ENCODE peak calls at places on chromosomes 13 and 19, in ten cellular contexts. One of them, this sample, is unnamed.

GRCh38 chr19:10748924-10749434 is 31.1 kb downstream of the DNM2 start:
- DNase-seq in HL-60: no peak
- DNase-seq in neural crest cell: no peak
- DNase-seq in lower lobe of right lung: peak; percentile 79
- DNase-seq in ascending aorta: no peak
- DNase-seq in mucosa of descending colon: peak; percentile 86
- DNase-seq in A549: peak; percentile 51
- DNase-seq in astrocyte: peak; percentile 22
- DNase-seq in foreskin fibroblast: no peak
- DNase-seq in astrocyte of the spinal cord: no peak
- DNase-seq in this sample: peak; percentile 85

GRCh38 chr19:7230826-7231225 is 63.4 kb downstream of the INSR start:
- DNase-seq in HL-60: no peak
- DNase-seq in neural crest cell: no peak
- DNase-seq in lower lobe of right lung: no peak
- DNase-seq in ascending aorta: no peak
- DNase-seq in mucosa of descending colon: no peak
- DNase-seq in A549: no peak
- DNase-seq in astrocyte: no peak
- DNase-seq in foreskin fibroblast: no peak
- DNase-seq in astrocyte of the spinal cord: no peak
- DNase-seq in this sample: no peak

GRCh38 chr13:106468207-106468606 is 67.3 kb downstream of the EFNB2 start:
- DNase-seq in HL-60: no peak
- DNase-seq in neural crest cell: no peak
- DNase-seq in lower lobe of right lung: no peak
- DNase-seq in ascending aorta: no peak
- DNase-seq in mucosa of descending colon: no peak
- DNase-seq in A549: no peak
- DNase-seq in astrocyte: no peak
- DNase-seq in foreskin fibroblast: no peak
- DNase-seq in astrocyte of the spinal cord: no peak
- DNase-seq in this sample: no peak

GRCh38 chr13:99258946-99259345 is 767 bp upstream of the GPR18 start:
- DNase-seq in HL-60: no peak
- DNase-seq in neural crest cell: no peak
- DNase-seq in lower lobe of right lung: no peak
- DNase-seq in ascending aorta: no peak
- DNase-seq in mucosa of descending colon: no peak
- DNase-seq in A549: no peak
- DNase-seq in astrocyte: no peak
- DNase-seq in foreskin fibroblast: no peak
- DNase-seq in astrocyte of the spinal cord: no peak
- DNase-seq in this sample: no peak

GRCh38 chr19:49057636-49058234 is at the start of gene CGB7:
- DNase-seq in HL-60: no peak
- DNase-seq in neural crest cell: peak; percentile 68
- DNase-seq in lower lobe of right lung: peak; percentile 84
- DNase-seq in ascending aorta: no peak
- DNase-seq in mucosa of descending colon: peak; percentile 86
- DNase-seq in A549: peak; percentile 77
- DNase-seq in astrocyte: peak; percentile 35
- DNase-seq in foreskin fibroblast: peak; percentile 44
- DNase-seq in astrocyte of the spinal cord: peak; percentile 59
- DNase-seq in this sample: peak; percentile 87

GRCh38 chr13:24713022-24713421 is 32.8 kb downstream of the ATP12A start:
- DNase-seq in HL-60: no peak
- DNase-seq in neural crest cell: no peak
- DNase-seq in lower lobe of right lung: no peak
- DNase-seq in ascending aorta: no peak
- DNase-seq in mucosa of descending colon: no peak
- DNase-seq in A549: no peak
- DNase-seq in astrocyte: peak; percentile 14
- DNase-seq in foreskin fibroblast: no peak
- DNase-seq in astrocyte of the spinal cord: no peak
- DNase-seq in this sample: no peak

GRCh38 chr19:43820098-43820860 is 6.8 kb upstream of the ZNF283 start:
- DNase-seq in HL-60: no peak
- DNase-seq in neural crest cell: no peak
- DNase-seq in lower lobe of right lung: peak; percentile 60
- DNase-seq in ascending aorta: no peak
- DNase-seq in mucosa of descending colon: peak; percentile 31
- DNase-seq in A549: peak; percentile 35
- DNase-seq in astrocyte: peak; percentile 35
- DNase-seq in foreskin fibroblast: peak; percentile 47
- DNase-seq in astrocyte of the spinal cord: peak; percentile 39
- DNase-seq in this sample: peak; percentile 73

GRCh38 chr13:26872444-26873173 is 112.0 kb upstream of the GPR12 start:
- DNase-seq in HL-60: peak; percentile 64
- DNase-seq in neural crest cell: peak; percentile 77
- DNase-seq in lower lobe of right lung: peak; percentile 53
- DNase-seq in ascending aorta: no peak
- DNase-seq in mucosa of descending colon: peak; percentile 65
- DNase-seq in A549: peak; percentile 8
- DNase-seq in astrocyte: no peak
- DNase-seq in foreskin fibroblast: peak; percentile 9
- DNase-seq in astrocyte of the spinal cord: no peak
- DNase-seq in this sample: peak; percentile 54

GRCh38 chr19:7888145-7888825 is at the start of gene LRRC8E:
- DNase-seq in HL-60: no peak
- DNase-seq in neural crest cell: peak; percentile 46
- DNase-seq in lower lobe of right lung: peak; percentile 79
- DNase-seq in ascending aorta: no peak
- DNase-seq in mucosa of descending colon: peak; percentile 70
- DNase-seq in A549: peak; percentile 62
- DNase-seq in astrocyte: peak; percentile 49
- DNase-seq in foreskin fibroblast: peak; percentile 58
- DNase-seq in astrocyte of the spinal cord: peak; percentile 67
- DNase-seq in this sample: peak; percentile 87

GRCh38 chr13:107421028-107421427 is 794.3 kb downstream of the LIG4 start:
- DNase-seq in HL-60: no peak
- DNase-seq in neural crest cell: no peak
- DNase-seq in lower lobe of right lung: no peak
- DNase-seq in ascending aorta: no peak
- DNase-seq in mucosa of descending colon: no peak
- DNase-seq in A549: no peak
- DNase-seq in astrocyte: peak; percentile 67
- DNase-seq in foreskin fibroblast: no peak
- DNase-seq in astrocyte of the spinal cord: peak; percentile 48
- DNase-seq in this sample: no peak

GRCh38 chr13:20270163-20270865 is 38.2 kb upstream of the GJB6 start:
- DNase-seq in HL-60: no peak
- DNase-seq in neural crest cell: no peak
- DNase-seq in lower lobe of right lung: no peak
- DNase-seq in ascending aorta: no peak
- DNase-seq in mucosa of descending colon: no peak
- DNase-seq in A549: no peak
- DNase-seq in astrocyte: peak; percentile 37
- DNase-seq in foreskin fibroblast: no peak
- DNase-seq in astrocyte of the spinal cord: peak; percentile 15
- DNase-seq in this sample: no peak

GRCh38 chr13:108195146-108195545 is 20.2 kb downstream of the LIG4 start:
- DNase-seq in HL-60: no peak
- DNase-seq in neural crest cell: no peak
- DNase-seq in lower lobe of right lung: no peak
- DNase-seq in ascending aorta: no peak
- DNase-seq in mucosa of descending colon: no peak
- DNase-seq in A549: no peak
- DNase-seq in astrocyte: peak; percentile 29
- DNase-seq in foreskin fibroblast: no peak
- DNase-seq in astrocyte of the spinal cord: no peak
- DNase-seq in this sample: no peak

GRCh38 chr13:41013834-41014233 is 5.3 kb downstream of the ELF1 start:
- DNase-seq in HL-60: no peak
- DNase-seq in neural crest cell: no peak
- DNase-seq in lower lobe of right lung: no peak
- DNase-seq in ascending aorta: no peak
- DNase-seq in mucosa of descending colon: no peak
- DNase-seq in A549: no peak
- DNase-seq in astrocyte: no peak
- DNase-seq in foreskin fibroblast: no peak
- DNase-seq in astrocyte of the spinal cord: no peak
- DNase-seq in this sample: no peak

GRCh38 chr13:110306340-110306959 is 507 bp downstream of the COL4A1 start:
- DNase-seq in HL-60: no peak
- DNase-seq in neural crest cell: peak; percentile 18
- DNase-seq in lower lobe of right lung: no peak
- DNase-seq in ascending aorta: no peak
- DNase-seq in mucosa of descending colon: no peak
- DNase-seq in A549: no peak
- DNase-seq in astrocyte: no peak
- DNase-seq in foreskin fibroblast: no peak
- DNase-seq in astrocyte of the spinal cord: no peak
- DNase-seq in this sample: no peak

DNA sequence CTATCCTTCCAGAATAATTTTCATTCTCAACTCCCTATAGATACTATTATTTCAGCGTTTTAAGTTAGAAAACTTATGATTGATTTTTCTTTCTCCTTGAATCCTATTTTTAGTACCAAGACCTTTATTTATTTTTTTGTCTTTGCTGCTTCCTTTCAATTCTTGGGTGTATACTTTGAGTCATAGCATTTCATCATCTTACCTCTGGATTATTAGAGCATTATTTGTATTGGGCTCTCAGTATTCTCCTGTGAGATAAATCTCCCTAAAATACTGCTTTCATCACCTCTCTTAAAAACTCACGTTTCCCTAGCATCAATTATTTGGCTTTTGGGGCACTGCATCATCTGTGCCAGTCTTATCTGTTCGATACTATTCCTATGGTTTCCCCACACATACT is 222.8 kb downstream of the POSTN start:
- DNase-seq in HL-60: no peak
- DNase-seq in neural crest cell: no peak
- DNase-seq in lower lobe of right lung: no peak
- DNase-seq in ascending aorta: no peak
- DNase-seq in mucosa of descending colon: no peak
- DNase-seq in A549: no peak
- DNase-seq in astrocyte: no peak
- DNase-seq in foreskin fibroblast: no peak
- DNase-seq in astrocyte of the spinal cord: peak; percentile 10
- DNase-seq in this sample: no peak
- TF ChIP-seq CTCF in HL-60: no peak
- TF ChIP-seq CTCF in neural crest cell: no peak
- TF ChIP-seq CTCF in lower lobe of right lung: no peak
- TF ChIP-seq CTCF in ascending aorta: no peak
- TF ChIP-seq CTCF in mucosa of descending colon: no peak
- TF ChIP-seq CTCF in A549: no peak
- TF ChIP-seq CTCF in astrocyte: no peak
- TF ChIP-seq CTCF in foreskin fibroblast: no peak
- TF ChIP-seq CTCF in astrocyte of the spinal cord: no peak
- TF ChIP-seq CTCF in this sample: no peak

DNA sequence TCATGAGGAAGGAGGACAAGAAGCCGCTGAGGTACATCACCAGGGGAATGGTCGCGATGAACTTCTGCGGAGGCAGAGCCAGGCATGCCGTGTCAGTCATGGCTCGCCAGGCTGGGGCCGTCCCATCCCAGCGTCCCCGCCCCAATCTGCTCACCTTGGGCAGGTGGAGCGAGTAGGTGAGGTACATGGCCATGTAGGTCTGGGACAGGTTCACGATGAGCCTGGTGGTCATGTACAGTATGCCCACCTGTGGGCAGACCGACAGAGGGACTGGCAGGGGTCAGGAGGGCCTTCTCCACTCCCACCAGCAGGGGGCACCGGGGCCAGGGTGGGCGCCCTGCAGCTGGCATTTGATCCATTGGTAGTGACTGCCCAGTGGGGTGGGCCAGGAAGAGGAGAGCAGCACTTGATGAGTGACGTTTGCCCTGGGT is 8.3 kb downstream of the TEKTIP1 start:
- DNase-seq in HL-60: no peak
- DNase-seq in neural crest cell: no peak
- DNase-seq in lower lobe of right lung: peak; percentile 48
- DNase-seq in ascending aorta: no peak
- DNase-seq in mucosa of descending colon: no peak
- DNase-seq in A549: no peak
- DNase-seq in astrocyte: no peak
- DNase-seq in foreskin fibroblast: no peak
- DNase-seq in astrocyte of the spinal cord: no peak
- DNase-seq in this sample: no peak
- TF ChIP-seq CTCF in HL-60: peak; percentile 50
- TF ChIP-seq CTCF in neural crest cell: peak; percentile 62
- TF ChIP-seq CTCF in lower lobe of right lung: peak; percentile 55
- TF ChIP-seq CTCF in ascending aorta: peak; percentile 43
- TF ChIP-seq CTCF in mucosa of descending colon: peak; percentile 19
- TF ChIP-seq CTCF in A549: peak; percentile 32
- TF ChIP-seq CTCF in astrocyte: peak; percentile 37
- TF ChIP-seq CTCF in foreskin fibroblast: peak; percentile 61
- TF ChIP-seq CTCF in astrocyte of the spinal cord: peak; percentile 65
- TF ChIP-seq CTCF in this sample: peak; percentile 40

GRCh38 chr19:55277494-55277893 is 2.4 kb downstream of the HSPBP1 start:
- DNase-seq in HL-60: no peak
- DNase-seq in neural crest cell: no peak
- DNase-seq in lower lobe of right lung: no peak
- DNase-seq in ascending aorta: no peak
- DNase-seq in mucosa of descending colon: no peak
- DNase-seq in A549: no peak
- DNase-seq in astrocyte: no peak
- DNase-seq in foreskin fibroblast: no peak
- DNase-seq in astrocyte of the spinal cord: no peak
- DNase-seq in this sample: no peak

GRCh38 chr19:55276720-55277430 is 3.0 kb downstream of the HSPBP1 start:
- DNase-seq in HL-60: peak; percentile 49
- DNase-seq in neural crest cell: no peak
- DNase-seq in lower lobe of right lung: no peak
- DNase-seq in ascending aorta: no peak
- DNase-seq in mucosa of descending colon: no peak
- DNase-seq in A549: no peak
- DNase-seq in astrocyte: no peak
- DNase-seq in foreskin fibroblast: no peak
- DNase-seq in astrocyte of the spinal cord: no peak
- DNase-seq in this sample: no peak

GRCh38 chr19:55278391-55279135 is 1.3 kb downstream of the HSPBP1 start:
- DNase-seq in HL-60: no peak
- DNase-seq in neural crest cell: no peak
- DNase-seq in lower lobe of right lung: no peak
- DNase-seq in ascending aorta: no peak
- DNase-seq in mucosa of descending colon: no peak
- DNase-seq in A549: no peak
- DNase-seq in astrocyte: no peak
- DNase-seq in foreskin fibroblast: no peak
- DNase-seq in astrocyte of the spinal cord: no peak
- DNase-seq in this sample: no peak

GRCh38 chr19:55279376-55279772 is 536 bp downstream of the HSPBP1 start:
- DNase-seq in HL-60: no peak
- DNase-seq in neural crest cell: no peak
- DNase-seq in lower lobe of right lung: no peak
- DNase-seq in ascending aorta: no peak
- DNase-seq in mucosa of descending colon: no peak
- DNase-seq in A549: no peak
- DNase-seq in astrocyte: no peak
- DNase-seq in foreskin fibroblast: no peak
- DNase-seq in astrocyte of the spinal cord: no peak
- DNase-seq in this sample: no peak

GRCh38 chr19:55279773-55280643 is at the start of gene HSPBP1:
- DNase-seq in HL-60: peak; percentile 95
- DNase-seq in neural crest cell: peak; percentile 92
- DNase-seq in lower lobe of right lung: peak; percentile 94
- DNase-seq in ascending aorta: peak; percentile 85
- DNase-seq in mucosa of descending colon: peak; percentile 97
- DNase-seq in A549: peak; percentile 85
- DNase-seq in astrocyte: peak; percentile 90
- DNase-seq in foreskin fibroblast: peak; percentile 94
- DNase-seq in astrocyte of the spinal cord: peak; percentile 97
- DNase-seq in this sample: peak; percentile 99
- TF ChIP-seq CTCF in HL-60: no peak
- TF ChIP-seq CTCF in neural crest cell: no peak
- TF ChIP-seq CTCF in lower lobe of right lung: no peak
- TF ChIP-seq CTCF in ascending aorta: no peak
- TF ChIP-seq CTCF in mucosa of descending colon: no peak
- TF ChIP-seq CTCF in A549: no peak
- TF ChIP-seq CTCF in astrocyte: no peak
- TF ChIP-seq CTCF in foreskin fibroblast: no peak
- TF ChIP-seq CTCF in astrocyte of the spinal cord: no peak
- TF ChIP-seq CTCF in this sample: no peak

GRCh38 chr19:50460161-50460765 is 16.0 kb upstream of the EMC10 start:
- DNase-seq in HL-60: no peak
- DNase-seq in neural crest cell: no peak
- DNase-seq in lower lobe of right lung: no peak
- DNase-seq in ascending aorta: no peak
- DNase-seq in mucosa of descending colon: no peak
- DNase-seq in A549: peak; percentile 86
- DNase-seq in astrocyte: peak; percentile 56
- DNase-seq in foreskin fibroblast: peak; percentile 38
- DNase-seq in astrocyte of the spinal cord: peak; percentile 43
- DNase-seq in this sample: peak; percentile 23
- TF ChIP-seq CTCF in HL-60: no peak
- TF ChIP-seq CTCF in neural crest cell: no peak
- TF ChIP-seq CTCF in lower lobe of right lung: no peak
- TF ChIP-seq CTCF in ascending aorta: no peak
- TF ChIP-seq CTCF in mucosa of descending colon: no peak
- TF ChIP-seq CTCF in A549: no peak
- TF ChIP-seq CTCF in astrocyte: peak; percentile 13
- TF ChIP-seq CTCF in foreskin fibroblast: no peak
- TF ChIP-seq CTCF in astrocyte of the spinal cord: no peak
- TF ChIP-seq CTCF in this sample: no peak

This sample was measured in Calu3.